ENCODE peak calls at places on chromosomes 7 and 10, in nine cellular contexts. P, U, Z, N, R, I, W, H and D are unnamed samples.

GRCh38 chr10:98403812-98404504 is 11.0 kb downstream of the PYROXD2 start:
- DNase-seq in I (no peak), Z (no peak), R (peak), W (peak), P (no peak), H (no peak), N (no peak), U (no peak), D (no peak)

GRCh38 chr10:91525939-91526712 is 106.7 kb downstream of the PPP1R3C start:
- DNase-seq in I (no peak), R (no peak), H (no peak), U (no peak), Z (no peak), N (no peak), P (no peak), W (no peak), D (peak)

GRCh38 chr7:74115326-74115725 is 31.7 kb downstream of the LIMK1 start:
- DNase-seq in H (no peak), Z (peak), R (no peak), N (no peak), I (no peak), P (no peak), U (no peak), W (no peak), D (no peak)

GRCh38 chr7:127119517-127119916 is 133.2 kb downstream of the GRM8 start:
- DNase-seq in R (no peak), U (no peak), P (no peak), I (no peak), N (no peak), H (no peak), Z (no peak), W (no peak), D (no peak)

GRCh38 chr10:26367771-26368170 is 70.4 kb upstream of the APBB1IP start:
- DNase-seq in H (no peak), N (no peak), Z (peak), U (peak), P (peak), R (peak), W (peak), I (no peak), D (no peak)

GRCh38 chr7:20407585-20408466 is 77.1 kb downstream of the ITGB8 start:
- DNase-seq in Z (no peak), W (peak), P (no peak), I (no peak), H (peak), U (peak), N (no peak), R (peak), D (no peak)

GRCh38 chr7:107025449-107026103 is 18.9 kb upstream of the PRKAR2B start:
- DNase-seq in I (no peak), H (no peak), W (no peak), U (no peak), N (no peak), P (no peak), R (peak), Z (no peak), D (no peak)

GRCh38 chr7:151968357-151968756 is 12.1 kb downstream of the GALNTL5 start:
- DNase-seq in U (no peak), W (peak), H (no peak), R (no peak), Z (no peak), I (no peak), P (no peak), N (no peak), D (no peak)

GRCh38 chr7:133858311-133858710 is 268.8 kb upstream of the LRGUK start:
- DNase-seq in U (no peak), N (no peak), Z (no peak), I (no peak), H (no peak), W (no peak), P (no peak), R (no peak), D (no peak)

GRCh38 chr10:115402690-115403089 is 309.5 kb downstream of the ATRNL1 start:
- DNase-seq in H (peak), R (peak), U (no peak), N (no peak), I (no peak), P (no peak), W (peak), Z (no peak), D (no peak)

GRCh38 chr10:89702121-89702480 is 711 bp downstream of the KIF20B start:
- DNase-seq in N (no peak), R (peak), U (no peak), H (no peak), W (peak), I (no peak), P (peak), Z (no peak), D (no peak)

GRCh38 chr7:4882169-4882741 is 1.3 kb downstream of the RADIL start:
- DNase-seq in H (peak), R (peak), N (no peak), W (peak), I (no peak), Z (peak), P (no peak), U (peak), D (no peak)

GRCh38 chr10:124532106-124532641 is 70.6 kb downstream of the LHPP start:
- DNase-seq in Z (peak), R (no peak), U (no peak), P (no peak), I (no peak), H (no peak), N (no peak), W (peak), D (no peak)